ENCODE peak calls at places on chromosomes 1 and 21, in seven cellular contexts. V, N, J, S, A, Y and G are unnamed samples. For H3K27me3 and H3K4me1, the result is how much of the 10 kb centered on the place peaks cover.

GRCh38 chr1:59669752-59670312 is 144.9 kb upstream of the HOOK1 start:
- DNase-seq in V (no peak), N (peak), J (peak), S (no peak), A (no peak), Y (peak), G (no peak)

GRCh38 chr21:40333731-40334130 is 466.5 kb downstream of the PCP4 start:
- DNase-seq in V (no peak), N (no peak), J (no peak), S (no peak), A (no peak), Y (no peak), G (no peak)

GRCh38 chr1:180616441-180616840 is 15.4 kb upstream of the XPR1 start:
- DNase-seq in V (no peak), N (no peak), J (no peak), S (no peak), A (no peak), Y (no peak), G (no peak)

GRCh38 chr1:157678721-157679120 is 21.8 kb downstream of the FCRL3 start:
- DNase-seq in V (no peak), N (no peak), J (no peak), S (no peak), A (no peak), Y (no peak), G (no peak)

GRCh38 chr1:172293379-172293778 is 127.1 kb upstream of the C1orf105 start:
- DNase-seq in V (no peak), N (no peak), J (no peak), S (no peak), A (no peak), Y (no peak), G (no peak)

GRCh38 chr1:50373532-50373931 is 49.7 kb downstream of the DMRTA2 start:
- DNase-seq in V (no peak), N (peak), J (no peak), S (no peak), A (no peak), Y (no peak), G (no peak)

GRCh38 chr1:194476872-194477271 is 1290.5 kb upstream of the B3GALT2 start:
- DNase-seq in V (no peak), N (no peak), J (no peak), S (no peak), A (no peak), Y (no peak), G (no peak)

GRCh38 chr1:14724234-14724633 is 125.7 kb downstream of the KAZN start:
- DNase-seq in V (no peak), N (no peak), J (no peak), S (no peak), A (no peak), Y (no peak), G (no peak)

GRCh38 chr1:4797429-4797828 is 143.0 kb downstream of the AJAP1 start:
- DNase-seq in V (no peak), N (no peak), J (no peak), S (no peak), A (no peak), Y (no peak), G (no peak)

GRCh38 chr1:248243204-248243603 is 12.0 kb downstream of the OR2M4 start:
- DNase-seq in V (peak), N (no peak), J (no peak), S (no peak), A (no peak), Y (no peak), G (no peak)

GRCh38 chr1:182520746-182521145 is 68.3 kb downstream of the RNASEL start:
- DNase-seq in V (no peak), N (no peak), J (no peak), S (no peak), A (no peak), Y (no peak), G (no peak)

GRCh38 chr1:197948926-197949899 is 32.0 kb downstream of the LHX9 start:
- DNase-seq in V (no peak), N (no peak), J (no peak), S (no peak), A (no peak), Y (no peak), G (no peak)

GRCh38 chr1:247338723-247339270 is 7.1 kb upstream of the ZNF496 start:
- DNase-seq in V (no peak), N (no peak), J (no peak), S (no peak), A (no peak), Y (no peak), G (no peak)

GRCh38 chr1:43970911-43971310 is 1.1 kb downstream of the DPH2 start:
- DNase-seq in V (no peak), N (no peak), J (peak), S (no peak), A (no peak), Y (no peak), G (no peak)

GRCh38 chr1:36303650-36304360 is 2.4 kb upstream of the SH3D21 start:
- DNase-seq in V (no peak), N (no peak), J (no peak), S (no peak), A (no peak), Y (no peak), G (no peak)

GRCh38 chr1:190029441-190029840 is 448.2 kb downstream of the BRINP3 start:
- DNase-seq in V (no peak), N (no peak), J (no peak), S (no peak), A (no peak), Y (no peak), G (no peak)

GRCh38 chr1:113804421-113805255 is 7.6 kb downstream of the RSBN1 start:
- DNase-seq in V (no peak), N (no peak), J (no peak), S (no peak), A (no peak), Y (no peak), G (no peak)

GRCh38 chr1:62691062-62691844 is 3.1 kb upstream of the DOCK7 start:
- DNase-seq in V (no peak), N (no peak), J (no peak), S (no peak), A (no peak), Y (no peak), G (no peak)

GRCh38 chr1:184387069-184387870 is 441 bp downstream of the C1orf21 start:
- DNase-seq in V (peak), N (peak), J (peak), S (peak), A (no peak), Y (peak), G (peak)

GRCh38 chr1:160167580-160167979 is 16.2 kb downstream of the ATP1A4 start:
- DNase-seq in V (no peak), N (no peak), J (no peak), S (no peak), A (no peak), Y (no peak), G (no peak)

GRCh38 chr1:201374376-201374775 is 3.1 kb downstream of the TNNT2 start:
- DNase-seq in V (no peak), N (no peak), J (no peak), S (no peak), A (no peak), Y (no peak), G (no peak)

GRCh38 chr1:201377611-201378092 is at the start of gene TNNT2:
- DNase-seq in V (no peak), N (no peak), J (peak), S (no peak), A (no peak), Y (no peak), G (no peak)

GRCh38 chr1:201376107-201376463 is 1.4 kb downstream of the TNNT2 start:
- DNase-seq in V (no peak), N (no peak), J (no peak), S (no peak), A (no peak), Y (no peak), G (no peak)

GRCh38 chr1:201376464-201377374 is 761 bp downstream of the TNNT2 start:
- DNase-seq in V (no peak), N (peak), J (no peak), S (no peak), A (no peak), Y (no peak), G (no peak)

GRCh38 chr1:201375169-201375568 is 2.3 kb downstream of the TNNT2 start:
- DNase-seq in V (no peak), N (no peak), J (no peak), S (no peak), A (no peak), Y (no peak), G (no peak)
- H3K27me3 ChIP-seq in V (under half), N (under half), J (under half), S (under half), A (under half), Y (under half), G (under half)

GRCh38 chr1:165169028-165169427 is 187.5 kb downstream of the LMX1A start:
- DNase-seq in V (no peak), N (no peak), J (no peak), S (no peak), A (no peak), Y (no peak), G (no peak)
- H3K4me1 ChIP-seq in V (under half), N (under half), J (under half), S (under half), A (under half), Y (under half), G (under half)

GRCh38 chr21:44702111-44702972 is 5.4 kb downstream of the KRTAP10-12 start:
- DNase-seq in V (peak), N (no peak), J (no peak), S (no peak), A (no peak), Y (no peak), G (peak)

GRCh38 chr21:44699502-44700001 is 2.6 kb downstream of the KRTAP10-12 start:
- DNase-seq in V (no peak), N (no peak), J (no peak), S (no peak), A (no peak), Y (no peak), G (no peak)

GRCh38 chr21:44701023-44701400 is 4.0 kb downstream of the KRTAP10-12 start:
- DNase-seq in V (peak), N (no peak), J (no peak), S (no peak), A (no peak), Y (no peak), G (no peak)

GRCh38 chr21:44701541-44701940 is 4.6 kb downstream of the KRTAP10-12 start:
- DNase-seq in V (peak), N (no peak), J (no peak), S (no peak), A (no peak), Y (no peak), G (no peak)

DNA sequence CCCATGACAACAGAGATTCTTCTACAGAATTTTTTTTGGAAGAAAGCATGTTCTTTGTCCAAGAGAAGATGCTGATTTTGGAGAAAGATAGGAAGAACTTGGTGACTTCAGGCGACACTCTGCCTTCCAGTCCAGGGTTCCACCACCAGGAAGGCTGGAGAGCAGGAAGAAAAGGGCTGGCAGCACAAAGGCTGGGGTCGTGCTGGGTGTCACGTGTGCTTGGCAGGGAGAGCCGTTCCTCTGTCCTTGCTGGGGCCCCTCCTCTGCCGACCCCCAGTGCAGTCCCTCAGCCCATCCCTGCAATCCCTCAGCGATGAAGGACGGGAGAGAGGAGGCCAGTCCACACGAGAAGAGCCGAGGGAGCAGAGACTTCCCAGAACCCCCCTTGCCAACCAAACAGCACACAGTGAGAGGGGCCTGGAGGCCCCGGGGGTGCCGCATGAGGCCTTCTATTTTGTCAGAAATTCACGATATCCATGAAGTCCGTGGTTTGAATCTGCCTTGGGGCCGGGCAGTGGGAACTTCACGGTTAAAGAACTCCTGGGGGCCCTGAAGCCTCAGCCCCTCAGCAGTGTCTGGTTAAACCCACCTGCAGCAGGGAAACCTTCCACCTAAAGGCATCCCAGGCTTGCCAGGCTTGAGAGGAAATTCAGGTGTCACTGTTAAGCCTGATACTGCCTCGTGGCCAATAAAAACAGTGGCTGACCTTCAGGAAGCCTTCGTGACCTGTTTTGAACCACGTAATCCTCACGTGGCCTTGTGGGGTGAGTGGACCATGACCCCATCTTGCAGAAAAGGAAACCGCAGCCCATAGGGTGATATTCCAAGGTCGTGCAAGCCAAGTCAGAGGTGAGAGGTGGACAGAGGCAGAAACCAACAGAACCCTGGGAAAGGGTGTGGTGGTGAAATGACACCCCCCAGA is 3.4 kb downstream of the KRTAP10-12 start:
- DNase-seq in V (peak), N (no peak), J (no peak), S (no peak), A (no peak), Y (no peak), G (no peak)
- H3K27me3 ChIP-seq in V (under half), N (under half), J (under half), S (under half), A (under half), Y (under half), G (half or more)

GRCh38 chr1:214010717-214011116 is 22.9 kb downstream of the PROX1 start:
- DNase-seq in V (no peak), N (no peak), J (no peak), S (no peak), A (no peak), Y (no peak), G (no peak)
- H3K4me1 ChIP-seq in V (under half), N (under half), J (under half), S (under half), A (under half), Y (under half), G (under half)

GRCh38 chr1:12163210-12163609 is 3.6 kb upstream of the TNFRSF1B start:
- DNase-seq in V (no peak), N (no peak), J (no peak), S (no peak), A (no peak), Y (no peak), G (no peak)
- H3K27me3 ChIP-seq in V (under half), N (under half), J (under half), S (under half), A (under half), Y (under half), G (under half)

GRCh38 chr1:170729608-170730378 is 65.9 kb downstream of the PRRX1 start:
- DNase-seq in V (no peak), N (no peak), J (no peak), S (no peak), A (no peak), Y (peak), G (no peak)

GRCh38 chr1:170730443-170730842 is 66.5 kb downstream of the PRRX1 start:
- DNase-seq in V (no peak), N (no peak), J (no peak), S (no peak), A (no peak), Y (no peak), G (no peak)

GRCh38 chr1:170725326-170725725 is 61.4 kb downstream of the PRRX1 start:
- DNase-seq in V (no peak), N (no peak), J (no peak), S (no peak), A (no peak), Y (no peak), G (no peak)

GRCh38 chr1:170731566-170732261 is 67.8 kb downstream of the PRRX1 start:
- DNase-seq in V (no peak), N (no peak), J (no peak), S (no peak), A (no peak), Y (no peak), G (no peak)

DNA sequence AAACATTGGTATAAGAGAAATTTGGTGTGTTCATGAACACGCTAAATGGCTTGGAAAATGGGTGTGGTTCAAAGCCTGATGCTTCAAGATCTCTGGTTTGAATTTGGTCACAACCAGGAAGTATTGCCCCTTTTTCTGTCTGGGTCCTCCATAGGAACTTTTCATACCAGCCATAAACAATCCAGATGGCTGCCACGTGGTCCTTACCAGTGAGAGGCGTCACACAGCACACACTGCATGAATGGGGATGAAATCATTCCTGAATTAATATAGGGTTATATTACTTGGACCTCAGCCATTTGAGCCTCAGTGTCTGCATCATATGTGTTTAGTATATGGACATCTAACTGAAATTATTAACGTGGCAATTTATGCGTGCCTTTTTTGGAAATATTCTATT is 64.0 kb downstream of the PRRX1 start:
- DNase-seq in V (no peak), N (no peak), J (no peak), S (no peak), A (no peak), Y (no peak), G (no peak)
- H3K4me1 ChIP-seq in V (under half), N (under half), J (under half), S (under half), A (under half), Y (under half), G (under half)

DNA sequence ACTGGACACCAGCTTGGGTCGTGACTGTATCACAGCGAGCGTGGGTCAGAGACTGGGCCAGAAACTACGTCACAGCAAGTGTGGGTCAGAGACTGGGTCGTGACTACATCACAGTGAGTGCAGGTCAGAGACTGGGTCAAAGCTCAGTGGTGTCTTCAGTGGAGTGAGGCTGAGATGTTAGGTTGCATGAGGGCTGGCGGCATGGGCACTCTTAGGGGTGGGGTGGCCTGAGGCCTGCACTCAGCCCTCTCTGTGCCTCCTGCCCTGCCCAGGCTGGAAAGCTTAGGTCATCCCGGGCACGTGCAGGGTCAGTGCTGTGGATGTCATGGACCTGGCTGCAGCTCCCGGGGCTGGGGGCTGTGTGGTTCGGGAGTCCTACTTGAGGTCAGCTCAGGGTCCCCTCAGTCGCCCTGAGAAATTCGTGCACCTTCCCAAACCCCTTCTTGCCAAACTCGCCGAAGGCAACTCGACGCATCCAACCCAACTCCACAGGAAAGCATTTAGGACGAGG is 19.0 kb downstream of the CFAP74 start:
- DNase-seq in V (no peak), N (no peak), J (no peak), S (no peak), A (no peak), Y (no peak), G (no peak)
- H3K27me3 ChIP-seq in V (under half), N (under half), J (under half), S (under half), A (under half), Y (under half), G (under half)

DNA sequence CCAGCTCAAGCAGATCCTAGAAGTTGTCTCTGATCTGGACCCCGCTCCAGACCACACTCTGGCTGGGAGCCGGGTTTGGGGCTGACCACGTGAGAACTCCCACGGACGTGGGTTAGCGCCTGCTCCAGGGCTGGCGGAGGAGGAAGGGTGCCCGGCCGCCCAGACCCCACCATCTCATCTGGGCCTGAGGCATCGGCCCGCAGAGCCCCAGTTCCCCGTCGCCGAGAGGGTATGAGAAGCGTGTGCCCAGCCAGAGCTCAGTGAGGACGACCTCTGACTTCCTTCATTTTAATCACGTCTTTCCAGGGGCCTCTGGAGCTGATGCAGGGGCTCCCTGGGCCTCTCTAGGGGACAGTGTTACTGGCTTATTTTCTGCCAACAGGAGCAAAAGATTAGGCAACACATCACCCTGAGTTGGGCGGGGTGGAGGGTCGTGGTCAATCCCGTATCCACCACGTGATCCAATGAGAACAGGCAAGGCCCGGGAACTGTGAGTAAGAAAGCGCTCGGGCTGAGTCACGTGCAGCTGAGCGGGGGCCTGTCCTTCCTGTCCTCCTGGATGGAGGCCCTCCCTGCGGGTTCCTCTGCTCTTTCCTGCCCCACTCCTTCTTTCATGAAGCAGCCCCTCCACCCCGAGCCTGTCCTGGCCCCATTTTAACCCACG is 81.1 kb downstream of the SIK1 start:
- DNase-seq in V (no peak), N (no peak), J (no peak), S (peak), A (no peak), Y (no peak), G (peak)
- H3K4me1 ChIP-seq in V (under half), N (under half), J (under half), S (under half), A (half or more), Y (under half), G (under half)